ENCODE peak calls at places on chromosomes 5 and 9, in seven cellular contexts. One of them, this sample, is unnamed.

GRCh38 chr5:110854200-110854599 is 115.4 kb downstream of the SLC25A46 start:
- DNase-seq in Calu3: no peak
- DNase-seq in bronchial epithelial cell: peak
- DNase-seq in PC-3: peak
- DNase-seq in fibroblast of mammary gland: peak
- DNase-seq in OCI-LY7: no peak
- DNase-seq in LoVo: no peak
- DNase-seq in this sample: no peak

GRCh38 chr5:17020586-17021362 is 84.7 kb upstream of the MYO10 start:
- DNase-seq in Calu3: no peak
- DNase-seq in PC-3: no peak
- DNase-seq in fibroblast of mammary gland: no peak
- DNase-seq in OCI-LY7: no peak
- DNase-seq in bronchial epithelial cell: no peak
- DNase-seq in LoVo: no peak
- DNase-seq in this sample: no peak

GRCh38 chr5:177447611-177448243 is 1.1 kb downstream of the PRR7 start:
- DNase-seq in OCI-LY7: peak
- DNase-seq in bronchial epithelial cell: peak
- DNase-seq in fibroblast of mammary gland: peak
- DNase-seq in Calu3: peak
- DNase-seq in LoVo: peak
- DNase-seq in PC-3: peak
- DNase-seq in this sample: peak

GRCh38 chr5:39194466-39195136 is 24.8 kb downstream of the FYB1 start:
- DNase-seq in PC-3: peak
- DNase-seq in LoVo: no peak
- DNase-seq in OCI-LY7: no peak
- DNase-seq in Calu3: no peak
- DNase-seq in fibroblast of mammary gland: peak
- DNase-seq in bronchial epithelial cell: peak
- DNase-seq in this sample: no peak

GRCh38 chr9:33202552-33203300 is 35.6 kb upstream of the B4GALT1 start:
- DNase-seq in LoVo: no peak
- DNase-seq in fibroblast of mammary gland: peak
- DNase-seq in Calu3: no peak
- DNase-seq in OCI-LY7: peak
- DNase-seq in bronchial epithelial cell: no peak
- DNase-seq in PC-3: no peak
- DNase-seq in this sample: peak

GRCh38 chr5:93572101-93572772 is 8.8 kb downstream of the NR2F1-AS1 start:
- DNase-seq in PC-3: no peak
- DNase-seq in fibroblast of mammary gland: no peak
- DNase-seq in OCI-LY7: no peak
- DNase-seq in Calu3: no peak
- DNase-seq in bronchial epithelial cell: no peak
- DNase-seq in LoVo: no peak
- DNase-seq in this sample: no peak

GRCh38 chr9:105295986-105296385 is 51.5 kb downstream of the SLC44A1 start:
- DNase-seq in PC-3: no peak
- DNase-seq in fibroblast of mammary gland: peak
- DNase-seq in LoVo: no peak
- DNase-seq in bronchial epithelial cell: no peak
- DNase-seq in OCI-LY7: no peak
- DNase-seq in Calu3: no peak
- DNase-seq in this sample: no peak

GRCh38 chr9:124735121-124735520 is 36.0 kb downstream of the NR6A1 start:
- DNase-seq in fibroblast of mammary gland: peak
- DNase-seq in PC-3: peak
- DNase-seq in OCI-LY7: peak
- DNase-seq in LoVo: peak
- DNase-seq in Calu3: no peak
- DNase-seq in bronchial epithelial cell: peak
- DNase-seq in this sample: peak

GRCh38 chr5:96920956-96921355 is 14.9 kb upstream of the LNPEP start:
- DNase-seq in fibroblast of mammary gland: no peak
- DNase-seq in Calu3: no peak
- DNase-seq in OCI-LY7: no peak
- DNase-seq in LoVo: no peak
- DNase-seq in bronchial epithelial cell: no peak
- DNase-seq in PC-3: no peak
- DNase-seq in this sample: no peak

GRCh38 chr5:133474851-133475590 is 137.3 kb downstream of the FSTL4 start:
- DNase-seq in fibroblast of mammary gland: no peak
- DNase-seq in PC-3: no peak
- DNase-seq in LoVo: no peak
- DNase-seq in OCI-LY7: no peak
- DNase-seq in bronchial epithelial cell: no peak
- DNase-seq in Calu3: no peak
- DNase-seq in this sample: no peak

GRCh38 chr5:42745426-42745825 is 11.2 kb upstream of the CCDC152 start:
- DNase-seq in LoVo: no peak
- DNase-seq in OCI-LY7: peak
- DNase-seq in Calu3: peak
- DNase-seq in PC-3: peak
- DNase-seq in bronchial epithelial cell: no peak
- DNase-seq in fibroblast of mammary gland: peak
- DNase-seq in this sample: no peak

GRCh38 chr9:117400131-117400530 is 14.7 kb downstream of the ASTN2 start:
- DNase-seq in OCI-LY7: no peak
- DNase-seq in bronchial epithelial cell: peak
- DNase-seq in PC-3: no peak
- DNase-seq in fibroblast of mammary gland: no peak
- DNase-seq in Calu3: no peak
- DNase-seq in LoVo: no peak
- DNase-seq in this sample: no peak

GRCh38 chr9:108040783-108041182 is 551.2 kb upstream of the KLF4 start:
- DNase-seq in OCI-LY7: no peak
- DNase-seq in Calu3: peak
- DNase-seq in bronchial epithelial cell: peak
- DNase-seq in LoVo: no peak
- DNase-seq in PC-3: peak
- DNase-seq in fibroblast of mammary gland: peak
- DNase-seq in this sample: no peak

GRCh38 chr5:60196382-60197113 is 303.0 kb upstream of the PDE4D start:
- DNase-seq in OCI-LY7: no peak
- DNase-seq in bronchial epithelial cell: peak
- DNase-seq in Calu3: peak
- DNase-seq in fibroblast of mammary gland: peak
- DNase-seq in LoVo: peak
- DNase-seq in PC-3: peak
- DNase-seq in this sample: peak

GRCh38 chr9:129517006-129517405 is 103.9 kb downstream of the C9orf50 start:
- DNase-seq in LoVo: no peak
- DNase-seq in fibroblast of mammary gland: no peak
- DNase-seq in OCI-LY7: no peak
- DNase-seq in bronchial epithelial cell: no peak
- DNase-seq in Calu3: no peak
- DNase-seq in PC-3: no peak
- DNase-seq in this sample: no peak

GRCh38 chr5:5297432-5298067 is 124.9 kb upstream of the ICE1 start:
- DNase-seq in OCI-LY7: no peak
- DNase-seq in PC-3: no peak
- DNase-seq in fibroblast of mammary gland: no peak
- DNase-seq in bronchial epithelial cell: no peak
- DNase-seq in LoVo: no peak
- DNase-seq in Calu3: no peak
- DNase-seq in this sample: no peak